ENCODE peak calls at places on chromosomes 6 and 20, in ten cellular contexts. E is cerebellar cortex; X is NCI-H510A treated with DMSO at 0.1 percent for 48 hours; C is activated CD4-positive, alpha-beta T cell treated with anti-CD3 and anti-CD28 coated beads, Interleukin-2, amount 10 ng/mL, durations not matched to agents 7 days and 5 days; F is kidney glomerular epithelial cell; R is C1 segment of cervical spinal cord; M is kidney epithelial cell; I is foreskin keratinocyte; Y is cardiac muscle cell; S is CD8-positive, alpha-beta memory T cell. O is an unnamed sample.

GRCh38 chr20:48846516-48847492 is 19.0 kb upstream of the PREX1 start:
- DNase-seq in E (peak; percentile 40), X (no peak), C (no peak), F (no peak), R (no peak), M (no peak), I (no peak), Y (peak; percentile 65), S (no peak), O (no peak)

GRCh38 chr20:58633161-58634035 is 17.7 kb upstream of the STX16 start:
- DNase-seq in E (no peak), X (no peak), C (no peak), F (no peak), R (no peak), M (no peak), I (no peak), Y (no peak), S (peak; percentile 15), O (no peak)

GRCh38 chr6:169173532-169174268 is 79.9 kb downstream of the THBS2 start:
- DNase-seq in E (no peak), X (no peak), C (no peak), F (no peak), R (no peak), M (no peak), I (peak; percentile 60), Y (no peak), S (no peak), O (no peak)

GRCh38 chr6:167720456-167721285 is 106.0 kb upstream of the AFDN start:
- DNase-seq in E (no peak), X (no peak), C (no peak), F (no peak), R (no peak), M (no peak), I (no peak), Y (no peak), S (no peak), O (no peak)

GRCh38 chr6:118574051-118574865 is 26.2 kb downstream of the PLN start:
- DNase-seq in E (no peak), X (no peak), C (no peak), F (no peak), R (no peak), M (no peak), I (peak; percentile 40), Y (no peak), S (no peak), O (no peak)

GRCh38 chr6:145627451-145627850 is 107.9 kb downstream of the EPM2A start:
- DNase-seq in E (no peak), X (no peak), C (no peak), F (no peak), R (no peak), M (no peak), I (no peak), Y (no peak), S (no peak), O (no peak)

GRCh38 chr6:64330694-64331309 is 695.2 kb downstream of the PHF3 start:
- DNase-seq in E (peak; percentile 47), X (peak; percentile 11), C (peak; percentile 33), F (peak; percentile 44), R (peak; percentile 8), M (peak; percentile 1), I (peak; percentile 20), Y (peak; percentile 83), S (no peak), O (no peak)

GRCh38 chr6:18595774-18596528 is 208.8 kb downstream of the RNF144B start:
- DNase-seq in E (peak; percentile 70), X (peak; percentile 71), C (peak; percentile 50), F (peak; percentile 57), R (peak; percentile 36), M (peak; percentile 28), I (no peak), Y (peak; percentile 85), S (peak; percentile 52), O (peak; percentile 21)

GRCh38 chr20:46688151-46689081 is 828 bp downstream of the TP53RK start:
- DNase-seq in E (peak; percentile 36), X (no peak), C (no peak), F (no peak), R (no peak), M (no peak), I (no peak), Y (no peak), S (no peak), O (no peak)

GRCh38 chr20:46307139-46307998 is 929 bp downstream of the CDH22 start:
- DNase-seq in E (peak; percentile 81), X (peak; percentile 16), C (peak; percentile 75), F (no peak), R (peak; percentile 38), M (no peak), I (no peak), Y (peak; percentile 68), S (peak; percentile 84), O (peak; percentile 98)

GRCh38 chr6:131164506-131164905 is 29.2 kb downstream of the AKAP7 start:
- DNase-seq in E (no peak), X (no peak), C (no peak), F (no peak), R (no peak), M (no peak), I (no peak), Y (no peak), S (no peak), O (no peak)